ENCODE peak calls at places on chromosome 18, in nine cellular contexts. B, P, E, X, I, W, Y, Q and V are unnamed samples.

GRCh38 chr18:28411806-28412205 is 234.9 kb upstream of the CDH2 start:
- DNase-seq in B (no peak), P (no peak), E (no peak), X (no peak), I (no peak), W (peak), Y (no peak), Q (peak), V (no peak)

GRCh38 chr18:79796531-79797390 is 977 bp upstream of the KCNG2 start:
- DNase-seq in B (no peak), P (no peak), E (no peak), X (no peak), I (no peak), W (no peak), Y (no peak), Q (no peak), V (no peak)

GRCh38 chr18:77099501-77100370 is 32.8 kb downstream of the MBP start:
- DNase-seq in B (no peak), P (peak), E (no peak), X (peak), I (no peak), W (no peak), Y (peak), Q (no peak), V (no peak)

GRCh38 chr18:37564796-37565137 is 831 bp downstream of the CELF4 start:
- DNase-seq in B (no peak), P (no peak), E (no peak), X (no peak), I (no peak), W (no peak), Y (no peak), Q (peak), V (no peak)

GRCh38 chr18:40851014-40851429 is 1104.0 kb upstream of the PIK3C3 start:
- DNase-seq in B (no peak), P (no peak), E (no peak), X (no peak), I (no peak), W (peak), Y (no peak), Q (no peak), V (peak)

GRCh38 chr18:3226048-3226447 is 6.3 kb upstream of the MYOM1 start:
- DNase-seq in B (no peak), P (no peak), E (no peak), X (no peak), I (no peak), W (no peak), Y (no peak), Q (no peak), V (no peak)

GRCh38 chr18:11494093-11494492 is 115.3 kb upstream of the SLC35G4 start:
- DNase-seq in B (no peak), P (no peak), E (no peak), X (no peak), I (no peak), W (no peak), Y (no peak), Q (no peak), V (peak)

GRCh38 chr18:62585274-62586147 is 62.7 kb downstream of the ZCCHC2 start:
- DNase-seq in B (no peak), P (no peak), E (no peak), X (no peak), I (no peak), W (no peak), Y (no peak), Q (no peak), V (no peak)

GRCh38 chr18:54330768-54331548 is 26.7 kb downstream of the STARD6 start:
- DNase-seq in B (no peak), P (no peak), E (no peak), X (peak), I (no peak), W (no peak), Y (no peak), Q (no peak), V (no peak)

GRCh38 chr18:77009675-77010074 is 122.9 kb downstream of the MBP start:
- DNase-seq in B (no peak), P (no peak), E (no peak), X (no peak), I (no peak), W (no peak), Y (no peak), Q (no peak), V (no peak)

GRCh38 chr18:75757951-75758350 is 330.4 kb upstream of the SMIM21 start:
- DNase-seq in B (no peak), P (no peak), E (no peak), X (no peak), I (no peak), W (no peak), Y (no peak), Q (no peak), V (peak)

GRCh38 chr18:58852629-58853028 is 12.0 kb upstream of the ZNF532 start:
- DNase-seq in B (no peak), P (no peak), E (no peak), X (no peak), I (no peak), W (no peak), Y (no peak), Q (no peak), V (no peak)

GRCh38 chr18:69400253-69400975 is at the start of gene DOK6:
- DNase-seq in B (no peak), P (no peak), E (peak), X (peak), I (no peak), W (no peak), Y (no peak), Q (peak), V (no peak)

GRCh38 chr18:77106331-77106730 is 26.3 kb downstream of the MBP start:
- DNase-seq in B (peak), P (peak), E (no peak), X (peak), I (no peak), W (no peak), Y (peak), Q (no peak), V (no peak)

GRCh38 chr18:25503567-25504081 is 151.7 kb upstream of the ZNF521 start:
- DNase-seq in B (no peak), P (no peak), E (peak), X (no peak), I (no peak), W (peak), Y (no peak), Q (peak), V (no peak)

GRCh38 chr18:3447035-3447894 is 2.7 kb upstream of the TGIF1 start:
- DNase-seq in B (peak), P (peak), E (no peak), X (peak), I (no peak), W (no peak), Y (no peak), Q (peak), V (no peak)

GRCh38 chr18:77218642-77219041 is 31.0 kb upstream of the GALR1 start:
- DNase-seq in B (no peak), P (no peak), E (no peak), X (peak), I (no peak), W (no peak), Y (no peak), Q (no peak), V (no peak)

GRCh38 chr18:10235553-10235952 is 218.9 kb upstream of the APCDD1 start:
- DNase-seq in B (no peak), P (no peak), E (no peak), X (no peak), I (no peak), W (no peak), Y (no peak), Q (no peak), V (no peak)

GRCh38 chr18:57772387-57772799 is 30.7 kb downstream of the ATP8B1 start:
- DNase-seq in B (no peak), P (no peak), E (no peak), X (no peak), I (no peak), W (no peak), Y (no peak), Q (no peak), V (no peak)

GRCh38 chr18:53861185-53861584 is 363.3 kb downstream of the MBD2 start:
- DNase-seq in B (no peak), P (no peak), E (no peak), X (no peak), I (no peak), W (no peak), Y (no peak), Q (no peak), V (no peak)

GRCh38 chr18:35132284-35132910 is 91.2 kb downstream of the MAPRE2 start:
- DNase-seq in B (no peak), P (no peak), E (no peak), X (no peak), I (no peak), W (no peak), Y (no peak), Q (no peak), V (no peak)

GRCh38 chr18:74303936-74304335 is 11.7 kb upstream of the C18orf63 start:
- DNase-seq in B (no peak), P (no peak), E (no peak), X (no peak), I (no peak), W (no peak), Y (no peak), Q (no peak), V (peak)

GRCh38 chr18:63892544-63892943 is 5.0 kb downstream of the SERPINB2 start:
- DNase-seq in B (no peak), P (no peak), E (no peak), X (no peak), I (no peak), W (no peak), Y (no peak), Q (no peak), V (no peak)

GRCh38 chr18:71887509-71887908 is 656.6 kb downstream of the CBLN2 start:
- DNase-seq in B (no peak), P (no peak), E (no peak), X (no peak), I (no peak), W (no peak), Y (no peak), Q (no peak), V (no peak)

GRCh38 chr18:31657823-31658669 is 26.3 kb downstream of the B4GALT6 start:
- DNase-seq in B (no peak), P (no peak), E (no peak), X (no peak), I (peak), W (peak), Y (no peak), Q (no peak), V (no peak)

GRCh38 chr18:6653880-6654279 is 75.6 kb upstream of the ARHGAP28 start:
- DNase-seq in B (no peak), P (no peak), E (no peak), X (no peak), I (no peak), W (no peak), Y (no peak), Q (no peak), V (no peak)